ENCODE peak calls at places on chromosomes 4 and X, in nine cellular contexts. C, I, G, H, O, K, L, Q and U are unnamed samples. For H3K9me3, the result is how much of the 10 kb centered on the place peaks cover.

GRCh38 chr4:102717448-102718092 is 43.2 kb downstream of the MANBA start:
- DNase-seq in C (no peak), I (peak), G (no peak), H (no peak), O (peak), K (peak), L (no peak), Q (no peak), U (peak)

GRCh38 chr4:141248029-141248428 is 27.3 kb downstream of the ZNF330 start:
- DNase-seq in C (no peak), I (peak), G (peak), H (no peak), O (peak), K (no peak), L (no peak), Q (peak), U (no peak)

GRCh38 chr4:103361926-103362325 is 163.8 kb upstream of the CENPE start:
- DNase-seq in C (no peak), I (no peak), G (no peak), H (no peak), O (no peak), K (no peak), L (no peak), Q (no peak), U (no peak)

GRCh38 chr4:64230709-64231310 is 178.4 kb downstream of the TECRL start:
- DNase-seq in C (no peak), I (peak), G (peak), H (no peak), O (no peak), K (peak), L (no peak), Q (peak), U (no peak)

GRCh38 chr4:179624768-179625181 is 2182.5 kb upstream of the AGA start:
- DNase-seq in C (peak), I (peak), G (no peak), H (no peak), O (no peak), K (no peak), L (no peak), Q (peak), U (no peak)

GRCh38 chrX:107743995-107744394 is 31.6 kb downstream of the TSC22D3 start:
- DNase-seq in C (no peak), I (no peak), G (no peak), H (no peak), O (no peak), K (no peak), L (no peak), Q (no peak), U (no peak)

GRCh38 chrX:46573331-46573895 is at the start of gene CHST7:
- DNase-seq in C (peak), I (peak), G (peak), H (peak), O (peak), K (peak), L (peak), Q (peak), U (no peak)

GRCh38 chr4:8726344-8726851 is 133.8 kb downstream of the CPZ start:
- DNase-seq in C (peak), I (no peak), G (no peak), H (no peak), O (peak), K (no peak), L (no peak), Q (no peak), U (no peak)

GRCh38 chr4:121072080-121072835 is at the start of gene NDNF:
- DNase-seq in C (peak), I (peak), G (peak), H (peak), O (peak), K (no peak), L (peak), Q (peak), U (no peak)

GRCh38 chr4:147550626-147551250 is 66.5 kb upstream of the TMEM184C start:
- DNase-seq in C (no peak), I (peak), G (peak), H (no peak), O (no peak), K (peak), L (peak), Q (peak), U (no peak)

GRCh38 chrX:79623098-79623762 is 256.1 kb upstream of the ITM2A start:
- DNase-seq in C (no peak), I (no peak), G (no peak), H (no peak), O (no peak), K (no peak), L (no peak), Q (no peak), U (no peak)

GRCh38 chr4:24511371-24512063 is 72.8 kb downstream of the DHX15 start:
- DNase-seq in C (no peak), I (peak), G (no peak), H (no peak), O (no peak), K (no peak), L (no peak), Q (peak), U (no peak)

GRCh38 chr4:151768835-151769234 is 8.0 kb upstream of the GATB start:
- DNase-seq in C (no peak), I (no peak), G (no peak), H (no peak), O (no peak), K (no peak), L (no peak), Q (no peak), U (no peak)

GRCh38 chr4:77959566-77960338 is 97.1 kb downstream of the MRPL1 start:
- DNase-seq in C (no peak), I (peak), G (peak), H (no peak), O (no peak), K (peak), L (no peak), Q (peak), U (peak)

GRCh38 chr4:126738926-126739325 is 893.8 kb upstream of the INTU start:
- DNase-seq in C (no peak), I (peak), G (no peak), H (no peak), O (no peak), K (peak), L (no peak), Q (peak), U (no peak)

GRCh38 chr4:154877110-154877760 is 96.2 kb downstream of the RBM46 start:
- DNase-seq in C (no peak), I (peak), G (peak), H (no peak), O (no peak), K (peak), L (no peak), Q (peak), U (no peak)

GRCh38 chr4:71270901-71271300 is 67.9 kb upstream of the SLC4A4 start:
- DNase-seq in C (no peak), I (no peak), G (peak), H (no peak), O (no peak), K (no peak), L (no peak), Q (no peak), U (no peak)

GRCh38 chrX:9339603-9340569 is 125.0 kb upstream of the TBL1X start:
- DNase-seq in C (no peak), I (no peak), G (peak), H (peak), O (no peak), K (no peak), L (peak), Q (no peak), U (no peak)

GRCh38 chr4:8907596-8908205 is 36.1 kb upstream of the HMX1 start:
- DNase-seq in C (peak), I (no peak), G (no peak), H (no peak), O (peak), K (no peak), L (peak), Q (no peak), U (no peak)

GRCh38 chrX:114997779-114998178 is 19.6 kb downstream of the IL13RA2 start:
- DNase-seq in C (no peak), I (no peak), G (no peak), H (no peak), O (no peak), K (no peak), L (no peak), Q (no peak), U (no peak)

GRCh38 chrX:24870143-24870542 is 145.6 kb downstream of the ARX start:
- DNase-seq in C (no peak), I (peak), G (peak), H (no peak), O (no peak), K (no peak), L (no peak), Q (peak), U (no peak)

GRCh38 chrX:50106051-50106450 is 94.8 kb downstream of the AKAP4 start:
- DNase-seq in C (no peak), I (no peak), G (no peak), H (no peak), O (no peak), K (no peak), L (no peak), Q (no peak), U (no peak)

GRCh38 chr4:38967260-38968095 is 64.7 kb downstream of the TMEM156 start:
- DNase-seq in C (no peak), I (peak), G (peak), H (no peak), O (no peak), K (peak), L (no peak), Q (peak), U (no peak)

GRCh38 chrX:104319346-104319745 is 64.6 kb upstream of the ESX1 start:
- DNase-seq in C (no peak), I (no peak), G (no peak), H (no peak), O (no peak), K (no peak), L (no peak), Q (no peak), U (no peak)

GRCh38 chrX:2576793-2577192 is 76.0 kb upstream of the DHRSX start:
- DNase-seq in C (no peak), I (peak), G (no peak), H (no peak), O (no peak), K (peak), L (no peak), Q (no peak), U (no peak)

DNA sequence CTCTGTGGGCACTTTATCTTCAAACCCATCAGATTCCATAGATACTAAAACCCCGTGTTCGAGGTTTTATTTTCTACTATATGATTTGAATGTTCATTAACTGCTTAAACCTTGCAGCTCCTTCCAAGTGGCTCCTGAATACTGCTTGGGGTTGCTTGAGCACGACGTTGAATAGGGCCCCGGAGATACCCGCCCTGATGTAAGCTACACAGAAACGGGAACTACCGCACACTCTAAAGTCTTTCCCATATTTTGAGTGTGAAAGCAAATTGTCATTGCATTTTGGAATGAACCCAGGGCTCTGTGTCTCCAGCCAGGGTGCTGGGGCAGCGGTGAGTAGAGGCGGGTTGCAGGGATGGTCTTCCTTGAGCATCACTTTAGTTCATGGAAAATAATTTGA is 59.5 kb upstream of the HELT start:
- DNase-seq in C (no peak), I (no peak), G (no peak), H (no peak), O (no peak), K (no peak), L (no peak), Q (no peak), U (no peak)
- H3K9me3 ChIP-seq in C (under half), I (under half), G (under half), H (under half), O (under half), K (under half), L (under half), Q (under half), U (under half)

GRCh38 chrX:138748480-138748879 is 37.0 kb upstream of the FGF13 start:
- DNase-seq in C (no peak), I (no peak), G (peak), H (no peak), O (no peak), K (no peak), L (no peak), Q (no peak), U (no peak)
- TF ChIP-seq CTCF in C (peak), I (no peak), G (peak), H (peak), O (no peak), K (peak), L (peak), Q (peak), U (peak)

DNA sequence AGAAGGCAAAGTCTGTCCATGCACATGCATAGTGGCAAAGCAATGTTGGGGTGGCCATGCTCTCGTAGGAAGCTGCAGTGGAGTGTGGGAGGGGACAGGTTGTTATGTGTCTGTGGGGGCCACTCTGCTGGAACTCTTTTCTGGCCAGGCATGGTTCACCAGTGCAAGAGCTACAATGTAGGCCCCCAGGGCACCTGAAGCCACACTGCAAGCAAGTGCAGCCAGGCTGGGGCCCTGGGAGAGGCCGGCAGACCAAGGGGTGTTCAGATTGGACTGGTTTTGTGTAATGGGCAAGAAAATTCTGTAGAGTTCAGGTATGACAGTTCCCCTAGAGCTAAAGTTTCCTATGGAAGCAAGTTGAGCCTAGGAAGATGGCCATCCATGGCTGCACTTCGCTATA is 97.0 kb upstream of the ZC4H2 start:
- DNase-seq in C (no peak), I (no peak), G (no peak), H (no peak), O (no peak), K (no peak), L (no peak), Q (no peak), U (no peak)
- H3K9me3 ChIP-seq in C (under half), I (under half), G (under half), H (under half), O (under half), K (under half), L (under half), Q (under half), U (under half)

GRCh38 chr4:15964159-15964558 is 1.2 kb upstream of the FGFBP2 start:
- DNase-seq in C (no peak), I (no peak), G (no peak), H (no peak), O (no peak), K (no peak), L (no peak), Q (no peak), U (no peak)
- TF ChIP-seq CTCF in C (no peak), I (no peak), G (no peak), H (no peak), O (no peak), K (no peak), L (no peak), Q (no peak), U (peak)